ENCODE peak calls at places on chromosomes 4 and X, in four cellular contexts. One of them, this sample, is unnamed.

GRCh38 chrX:46459603-46460002 is 85.6 kb downstream of the ZNF674 start:
- DNase-seq in WERI-Rb-1: no peak
- DNase-seq in endodermal cell: no peak
- DNase-seq in nucleus accumbens: no peak
- DNase-seq in this sample: no peak

GRCh38 chr4:156228706-156229105 is 275.0 kb upstream of the CTSO start:
- DNase-seq in WERI-Rb-1: no peak
- DNase-seq in nucleus accumbens: no peak
- DNase-seq in endodermal cell: no peak
- DNase-seq in this sample: no peak

GRCh38 chrX:39196192-39197102 is 395.2 kb downstream of the MID1IP1 start:
- DNase-seq in WERI-Rb-1: no peak
- DNase-seq in nucleus accumbens: no peak
- DNase-seq in endodermal cell: peak; percentile 54
- DNase-seq in this sample: no peak

GRCh38 chr4:14294611-14295010 is 667.1 kb upstream of the BOD1L1 start:
- DNase-seq in WERI-Rb-1: no peak
- DNase-seq in endodermal cell: no peak
- DNase-seq in nucleus accumbens: no peak
- DNase-seq in this sample: no peak

GRCh38 chr4:856468-856901 is 30.6 kb upstream of the CPLX1 start:
- DNase-seq in nucleus accumbens: no peak
- DNase-seq in endodermal cell: no peak
- DNase-seq in WERI-Rb-1: no peak
- DNase-seq in this sample: no peak

GRCh38 chrX:71095033-71095432 is 618 bp upstream of the FOXO4 start:
- DNase-seq in nucleus accumbens: no peak
- DNase-seq in WERI-Rb-1: no peak
- DNase-seq in endodermal cell: no peak
- DNase-seq in this sample: no peak

GRCh38 chr4:138835833-138836521 is 179.6 kb upstream of the NOCT start:
- DNase-seq in nucleus accumbens: no peak
- DNase-seq in endodermal cell: no peak
- DNase-seq in WERI-Rb-1: no peak
- DNase-seq in this sample: no peak

GRCh38 chr4:48642421-48643144 is 137.5 kb downstream of the FRYL start:
- DNase-seq in WERI-Rb-1: no peak
- DNase-seq in nucleus accumbens: no peak
- DNase-seq in endodermal cell: no peak
- DNase-seq in this sample: no peak

GRCh38 chrX:19799319-19800182 is 87.8 kb downstream of the SH3KBP1 start:
- DNase-seq in nucleus accumbens: no peak
- DNase-seq in endodermal cell: no peak
- DNase-seq in WERI-Rb-1: no peak
- DNase-seq in this sample: no peak

GRCh38 chrX:134929813-134930212 is 61.0 kb upstream of the SMIM10 start:
- DNase-seq in nucleus accumbens: no peak
- DNase-seq in WERI-Rb-1: no peak
- DNase-seq in endodermal cell: no peak
- DNase-seq in this sample: no peak

GRCh38 chrX:39819921-39820849 is 277.6 kb downstream of the BCOR start:
- DNase-seq in WERI-Rb-1: peak; percentile 71
- DNase-seq in endodermal cell: peak; percentile 80
- DNase-seq in nucleus accumbens: no peak
- DNase-seq in this sample: no peak

GRCh38 chr4:102815981-102816380 is 11.4 kb downstream of the UBE2D3 start:
- DNase-seq in endodermal cell: no peak
- DNase-seq in nucleus accumbens: no peak
- DNase-seq in WERI-Rb-1: no peak
- DNase-seq in this sample: peak; percentile 7

GRCh38 chrX:52363247-52363883 is 5.5 kb upstream of the XAGE2 start:
- DNase-seq in endodermal cell: no peak
- DNase-seq in nucleus accumbens: no peak
- DNase-seq in WERI-Rb-1: no peak
- DNase-seq in this sample: no peak

GRCh38 chr4:109294006-109294405 is 8.5 kb downstream of the COL25A1 start:
- DNase-seq in endodermal cell: peak; percentile 73
- DNase-seq in nucleus accumbens: no peak
- DNase-seq in WERI-Rb-1: peak; percentile 60
- DNase-seq in this sample: peak; percentile 37

This sample was measured in iPS-NIHi11.